ENCODE peak calls at places on chromosome 13, in six cellular contexts. S is H9, D is H1, B is fibroblast of lung, V is upper lobe of left lung, M is neural progenitor cell. N is an unnamed sample.
A peak's percentile ranks its signal among the peaks of the same experiment; 100 is the strongest.

GRCh38 chr13:106104281-106104901 is 431.1 kb downstream of the EFNB2 start:
- DNase-seq in S (no peak), D (no peak), B (peak; percentile 83), V (no peak), M (peak; percentile 20), N (no peak)

GRCh38 chr13:62280590-62280989 is 864.9 kb upstream of the PCDH20 start:
- DNase-seq in S (no peak), D (no peak), B (no peak), V (no peak), M (no peak), N (no peak)

GRCh38 chr13:31424130-31424729 is 224.5 kb downstream of the B3GLCT start:
- DNase-seq in S (peak; percentile 88), D (peak; percentile 75), B (peak; percentile 78), V (no peak), M (peak; percentile 85), N (peak; percentile 84)

GRCh38 chr13:51585696-51586095 is 1.4 kb downstream of the WDFY2 start:
- DNase-seq in S (no peak), D (no peak), B (no peak), V (no peak), M (no peak), N (no peak)

GRCh38 chr13:66341038-66341437 is 889.1 kb downstream of the PCDH9 start:
- DNase-seq in S (no peak), D (no peak), B (no peak), V (no peak), M (no peak), N (no peak)

GRCh38 chr13:103288114-103288513 is 221.9 kb upstream of the SLC10A2 start:
- DNase-seq in S (no peak), D (no peak), B (no peak), V (no peak), M (no peak), N (no peak)

GRCh38 chr13:99281811-99282263 is 23.7 kb upstream of the GPR18 start:
- DNase-seq in S (no peak), D (no peak), B (no peak), V (peak; percentile 68), M (no peak), N (no peak)

GRCh38 chr13:113967729-113968462 is 6.0 kb downstream of the C13orf46 start:
- DNase-seq in S (no peak), D (no peak), B (no peak), V (peak; percentile 56), M (no peak), N (no peak)

GRCh38 chr13:23928985-23929384 is 31.7 kb upstream of the C1QTNF9B start:
- DNase-seq in S (no peak), D (no peak), B (peak; percentile 63), V (no peak), M (no peak), N (no peak)

GRCh38 chr13:32136716-32137115 is 105.1 kb downstream of the FRY start:
- DNase-seq in S (no peak), D (no peak), B (no peak), V (no peak), M (no peak), N (no peak)

GRCh38 chr13:59960683-59961082 is 203.0 kb downstream of the DIAPH3 start:
- DNase-seq in S (no peak), D (no peak), B (peak; percentile 23), V (no peak), M (no peak), N (no peak)

GRCh38 chr13:35699181-35699580 is 222.7 kb upstream of the MAB21L1 start:
- DNase-seq in S (no peak), D (no peak), B (peak; percentile 33), V (no peak), M (no peak), N (no peak)

GRCh38 chr13:40164137-40164536 is 502.3 kb downstream of the FOXO1 start:
- DNase-seq in S (no peak), D (no peak), B (peak; percentile 42), V (no peak), M (no peak), N (no peak)
- TF ChIP-seq CTCF in S (no peak), D (no peak), B (no peak), V (no peak), M (no peak), N (no peak)

GRCh38 chr13:43787998-43788397 is 1.2 kb upstream of the ENOX1 start:
- DNase-seq in S (no peak), D (no peak), B (peak; percentile 68), V (no peak), M (peak; percentile 42), N (peak; percentile 30)
- TF ChIP-seq CTCF in S (peak; percentile 36), D (no peak), B (peak; percentile 63), V (no peak), M (peak; percentile 32), N (peak; percentile 64)

DNA sequence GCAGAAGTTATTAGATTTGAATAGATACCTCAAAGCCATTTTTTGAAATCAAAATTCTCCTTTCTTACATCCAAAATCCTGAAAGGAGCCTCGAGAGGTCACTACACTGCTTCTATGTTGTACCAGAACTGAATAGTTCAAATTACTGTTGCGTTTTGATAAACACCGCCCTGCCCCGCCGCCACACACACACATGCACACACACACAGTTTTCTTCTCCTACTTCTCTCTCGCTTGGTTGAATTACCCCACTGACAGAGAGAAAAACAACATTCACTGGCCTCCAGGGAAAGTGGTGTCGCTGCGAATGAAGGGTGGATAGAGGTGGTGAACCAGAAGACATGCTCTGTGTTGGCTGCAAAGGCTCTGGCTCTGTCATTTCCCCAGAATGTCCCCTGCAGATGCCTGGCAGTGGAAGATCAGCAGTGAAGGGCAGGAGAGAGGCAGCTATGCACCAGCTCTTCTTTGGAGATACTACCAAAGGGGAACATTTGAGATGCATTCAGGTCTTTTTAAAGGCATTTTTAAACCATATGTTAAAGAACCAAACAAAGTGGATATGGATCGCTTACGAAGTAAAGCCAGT is 183.3 kb upstream of the RFC3 start:
- DNase-seq in S (no peak), D (no peak), B (peak; percentile 52), V (peak; percentile 3), M (no peak), N (no peak)
- TF ChIP-seq CTCF in S (no peak), D (no peak), B (no peak), V (no peak), M (no peak), N (no peak)

DNA sequence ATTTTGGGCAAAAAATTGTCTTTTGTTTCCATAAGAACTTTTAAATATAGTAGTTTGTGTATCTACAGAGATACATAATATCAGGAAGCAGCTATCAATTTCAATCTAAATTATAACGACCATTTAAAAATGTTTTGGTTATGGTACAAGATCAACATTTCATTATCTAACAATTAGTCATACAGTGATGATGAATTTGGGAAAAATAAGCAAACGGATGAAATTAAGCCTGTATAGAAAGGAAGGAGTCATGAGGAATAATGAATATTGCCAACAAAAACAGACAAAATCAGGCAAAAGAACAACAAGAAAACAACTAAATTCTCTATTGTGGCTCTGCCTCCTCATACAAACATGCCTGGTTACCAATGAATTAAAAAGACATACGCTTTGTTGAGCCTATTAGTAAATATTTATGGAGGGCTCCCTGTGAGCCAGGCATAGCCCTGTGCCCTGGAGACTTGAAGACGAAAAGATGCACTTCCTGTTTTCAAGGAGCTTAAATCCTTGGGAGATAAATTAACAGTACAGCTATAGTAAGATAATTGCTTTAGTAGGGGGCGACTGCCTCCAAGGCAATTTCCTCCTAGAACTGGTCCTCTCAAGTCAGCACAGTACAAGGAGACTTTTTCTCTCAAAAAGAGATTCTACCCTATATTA is 73.0 kb downstream of the NALCN start:
- DNase-seq in S (no peak), D (no peak), B (peak; percentile 6), V (no peak), M (no peak), N (no peak)
- TF ChIP-seq CTCF in S (no peak), D (no peak), B (no peak), V (no peak), M (no peak), N (no peak)

GRCh38 chr13:73228546-73228945 is 169.7 kb downstream of the KLF5 start:
- DNase-seq in S (no peak), D (no peak), B (no peak), V (no peak), M (no peak), N (no peak)
- TF ChIP-seq CTCF in S (no peak), D (no peak), B (no peak), V (no peak), M (no peak), N (no peak)

GRCh38 chr13:45121421-45121820 is 1.1 kb downstream of the GTF2F2 start:
- DNase-seq in S (no peak), D (no peak), B (peak; percentile 33), V (no peak), M (peak; percentile 36), N (no peak)
- TF ChIP-seq CTCF in S (peak; percentile 45), D (no peak), B (peak; percentile 4), V (no peak), M (peak; percentile 27), N (no peak)

N was measured in glutamatergic neuron.